ENCODE peak calls at places on chromosomes 13 and 19, in nine cellular contexts. One of them, this sample, is unnamed.

GRCh38 chr19:17530586-17530985 is 19.1 kb downstream of the PGLS start:
- DNase-seq in AG04450: no peak
- DNase-seq in foreskin fibroblast: no peak
- DNase-seq in psoas muscle: no peak
- DNase-seq in osteoblast: peak; percentile 53
- DNase-seq in HFFc6: no peak
- DNase-seq in fibroblast of mammary gland: no peak
- DNase-seq in endothelial cell: no peak
- DNase-seq in cardiac muscle cell: no peak
- DNase-seq in this sample: no peak

GRCh38 chr19:6481541-6482342 is at the start of gene DENND1C:
- DNase-seq in AG04450: no peak
- DNase-seq in foreskin fibroblast: no peak
- DNase-seq in psoas muscle: peak; percentile 36
- DNase-seq in osteoblast: peak; percentile 91
- DNase-seq in HFFc6: no peak
- DNase-seq in fibroblast of mammary gland: no peak
- DNase-seq in endothelial cell: peak; percentile 61
- DNase-seq in cardiac muscle cell: peak; percentile 54
- DNase-seq in this sample: peak; percentile 87

GRCh38 chr13:76516013-76516412 is 370.2 kb downstream of the KCTD12 start:
- DNase-seq in AG04450: peak; percentile 78
- DNase-seq in foreskin fibroblast: peak; percentile 95
- DNase-seq in psoas muscle: no peak
- DNase-seq in osteoblast: peak; percentile 73
- DNase-seq in HFFc6: peak; percentile 71
- DNase-seq in fibroblast of mammary gland: peak; percentile 89
- DNase-seq in endothelial cell: no peak
- DNase-seq in cardiac muscle cell: no peak
- DNase-seq in this sample: no peak

GRCh38 chr13:27053902-27054595 is 117.6 kb downstream of the USP12 start:
- DNase-seq in AG04450: peak; percentile 43
- DNase-seq in foreskin fibroblast: peak; percentile 92
- DNase-seq in psoas muscle: no peak
- DNase-seq in osteoblast: peak; percentile 91
- DNase-seq in HFFc6: peak; percentile 89
- DNase-seq in fibroblast of mammary gland: peak; percentile 87
- DNase-seq in endothelial cell: no peak
- DNase-seq in cardiac muscle cell: no peak
- DNase-seq in this sample: no peak

GRCh38 chr13:95480131-95480545 is 72.4 kb upstream of the CLDN10 start:
- DNase-seq in AG04450: no peak
- DNase-seq in foreskin fibroblast: no peak
- DNase-seq in psoas muscle: peak; percentile 20
- DNase-seq in osteoblast: no peak
- DNase-seq in HFFc6: no peak
- DNase-seq in fibroblast of mammary gland: peak; percentile 7
- DNase-seq in endothelial cell: no peak
- DNase-seq in cardiac muscle cell: no peak
- DNase-seq in this sample: peak; percentile 14

GRCh38 chr13:95455782-95456181 is 96.7 kb upstream of the CLDN10 start:
- DNase-seq in AG04450: no peak
- DNase-seq in foreskin fibroblast: no peak
- DNase-seq in psoas muscle: no peak
- DNase-seq in osteoblast: peak; percentile 25
- DNase-seq in HFFc6: no peak
- DNase-seq in fibroblast of mammary gland: no peak
- DNase-seq in endothelial cell: no peak
- DNase-seq in cardiac muscle cell: no peak
- DNase-seq in this sample: no peak

GRCh38 chr19:18059297-18059696 is 27.4 kb downstream of the IL12RB1 start:
- DNase-seq in AG04450: no peak
- DNase-seq in foreskin fibroblast: no peak
- DNase-seq in psoas muscle: no peak
- DNase-seq in osteoblast: no peak
- DNase-seq in HFFc6: no peak
- DNase-seq in fibroblast of mammary gland: no peak
- DNase-seq in endothelial cell: no peak
- DNase-seq in cardiac muscle cell: no peak
- DNase-seq in this sample: peak; percentile 16

GRCh38 chr13:38350114-38350617 is 515 bp downstream of the UFM1 start:
- DNase-seq in AG04450: no peak
- DNase-seq in foreskin fibroblast: peak; percentile 64
- DNase-seq in psoas muscle: peak; percentile 56
- DNase-seq in osteoblast: peak; percentile 62
- DNase-seq in HFFc6: peak; percentile 20
- DNase-seq in fibroblast of mammary gland: peak; percentile 53
- DNase-seq in endothelial cell: peak; percentile 61
- DNase-seq in cardiac muscle cell: peak; percentile 50
- DNase-seq in this sample: peak; percentile 78

GRCh38 chr19:55454787-55455243 is 6.6 kb downstream of the ISOC2 start:
- DNase-seq in AG04450: no peak
- DNase-seq in foreskin fibroblast: peak; percentile 74
- DNase-seq in psoas muscle: no peak
- DNase-seq in osteoblast: peak; percentile 98
- DNase-seq in HFFc6: peak; percentile 37
- DNase-seq in fibroblast of mammary gland: peak; percentile 43
- DNase-seq in endothelial cell: peak; percentile 71
- DNase-seq in cardiac muscle cell: peak; percentile 54
- DNase-seq in this sample: peak; percentile 67

GRCh38 chr13:40589285-40590109 is 76.9 kb downstream of the FOXO1 start:
- DNase-seq in AG04450: no peak
- DNase-seq in foreskin fibroblast: peak; percentile 78
- DNase-seq in psoas muscle: peak; percentile 42
- DNase-seq in osteoblast: peak; percentile 60
- DNase-seq in HFFc6: no peak
- DNase-seq in fibroblast of mammary gland: peak; percentile 83
- DNase-seq in endothelial cell: peak; percentile 51
- DNase-seq in cardiac muscle cell: peak; percentile 20
- DNase-seq in this sample: no peak

GRCh38 chr19:11247391-11247790 is 8.0 kb downstream of the ANGPTL8 start:
- DNase-seq in AG04450: no peak
- DNase-seq in foreskin fibroblast: no peak
- DNase-seq in psoas muscle: peak; percentile 75
- DNase-seq in osteoblast: peak; percentile 77
- DNase-seq in HFFc6: no peak
- DNase-seq in fibroblast of mammary gland: peak; percentile 40
- DNase-seq in endothelial cell: no peak
- DNase-seq in cardiac muscle cell: no peak
- DNase-seq in this sample: no peak

GRCh38 chr13:20340136-20340758 is 108.1 kb upstream of the GJB6 start:
- DNase-seq in AG04450: no peak
- DNase-seq in foreskin fibroblast: no peak
- DNase-seq in psoas muscle: no peak
- DNase-seq in osteoblast: no peak
- DNase-seq in HFFc6: no peak
- DNase-seq in fibroblast of mammary gland: no peak
- DNase-seq in endothelial cell: no peak
- DNase-seq in cardiac muscle cell: no peak
- DNase-seq in this sample: no peak

GRCh38 chr19:28977826-28978225 is 235.1 kb downstream of the UQCRFS1 start:
- DNase-seq in AG04450: no peak
- DNase-seq in foreskin fibroblast: no peak
- DNase-seq in psoas muscle: no peak
- DNase-seq in osteoblast: no peak
- DNase-seq in HFFc6: no peak
- DNase-seq in fibroblast of mammary gland: no peak
- DNase-seq in endothelial cell: peak; percentile 37
- DNase-seq in cardiac muscle cell: no peak
- DNase-seq in this sample: no peak

GRCh38 chr19:48835734-48836088 is 580 bp downstream of the HSD17B14 start:
- DNase-seq in AG04450: no peak
- DNase-seq in foreskin fibroblast: peak; percentile 90
- DNase-seq in psoas muscle: peak; percentile 95
- DNase-seq in osteoblast: peak; percentile 94
- DNase-seq in HFFc6: peak; percentile 70
- DNase-seq in fibroblast of mammary gland: peak; percentile 84
- DNase-seq in endothelial cell: peak; percentile 94
- DNase-seq in cardiac muscle cell: peak; percentile 94
- DNase-seq in this sample: peak; percentile 100
- TF ChIP-seq CTCF in AG04450: peak; percentile 92
- TF ChIP-seq CTCF in foreskin fibroblast: peak; percentile 88
- TF ChIP-seq CTCF in psoas muscle: peak; percentile 91
- TF ChIP-seq CTCF in osteoblast: peak; percentile 87
- TF ChIP-seq CTCF in HFFc6: peak; percentile 93
- TF ChIP-seq CTCF in fibroblast of mammary gland: peak; percentile 95
- TF ChIP-seq CTCF in endothelial cell: peak; percentile 69
- TF ChIP-seq CTCF in cardiac muscle cell: peak; percentile 88
- TF ChIP-seq CTCF in this sample: peak; percentile 70

GRCh38 chr13:105466376-105466775 is 1069.1 kb downstream of the EFNB2 start:
- DNase-seq in AG04450: no peak
- DNase-seq in foreskin fibroblast: no peak
- DNase-seq in psoas muscle: no peak
- DNase-seq in osteoblast: no peak
- DNase-seq in HFFc6: no peak
- DNase-seq in fibroblast of mammary gland: no peak
- DNase-seq in endothelial cell: no peak
- DNase-seq in cardiac muscle cell: no peak
- DNase-seq in this sample: no peak

GRCh38 chr13:105465745-105466144 is 1069.7 kb downstream of the EFNB2 start:
- DNase-seq in AG04450: no peak
- DNase-seq in foreskin fibroblast: no peak
- DNase-seq in psoas muscle: no peak
- DNase-seq in osteoblast: no peak
- DNase-seq in HFFc6: no peak
- DNase-seq in fibroblast of mammary gland: no peak
- DNase-seq in endothelial cell: no peak
- DNase-seq in cardiac muscle cell: no peak
- DNase-seq in this sample: no peak

GRCh38 chr13:105474983-105475382 is 1060.5 kb downstream of the EFNB2 start:
- DNase-seq in AG04450: no peak
- DNase-seq in foreskin fibroblast: no peak
- DNase-seq in psoas muscle: no peak
- DNase-seq in osteoblast: no peak
- DNase-seq in HFFc6: no peak
- DNase-seq in fibroblast of mammary gland: no peak
- DNase-seq in endothelial cell: no peak
- DNase-seq in cardiac muscle cell: peak; percentile 7
- DNase-seq in this sample: no peak

GRCh38 chr13:105471683-105472082 is 1063.8 kb downstream of the EFNB2 start:
- DNase-seq in AG04450: no peak
- DNase-seq in foreskin fibroblast: peak; percentile 33
- DNase-seq in psoas muscle: no peak
- DNase-seq in osteoblast: no peak
- DNase-seq in HFFc6: no peak
- DNase-seq in fibroblast of mammary gland: peak; percentile 2
- DNase-seq in endothelial cell: no peak
- DNase-seq in cardiac muscle cell: no peak
- DNase-seq in this sample: no peak
- TF ChIP-seq CTCF in AG04450: no peak
- TF ChIP-seq CTCF in foreskin fibroblast: no peak
- TF ChIP-seq CTCF in psoas muscle: no peak
- TF ChIP-seq CTCF in osteoblast: no peak
- TF ChIP-seq CTCF in HFFc6: no peak
- TF ChIP-seq CTCF in fibroblast of mammary gland: no peak
- TF ChIP-seq CTCF in endothelial cell: no peak
- TF ChIP-seq CTCF in cardiac muscle cell: no peak
- TF ChIP-seq CTCF in this sample: no peak

DNA sequence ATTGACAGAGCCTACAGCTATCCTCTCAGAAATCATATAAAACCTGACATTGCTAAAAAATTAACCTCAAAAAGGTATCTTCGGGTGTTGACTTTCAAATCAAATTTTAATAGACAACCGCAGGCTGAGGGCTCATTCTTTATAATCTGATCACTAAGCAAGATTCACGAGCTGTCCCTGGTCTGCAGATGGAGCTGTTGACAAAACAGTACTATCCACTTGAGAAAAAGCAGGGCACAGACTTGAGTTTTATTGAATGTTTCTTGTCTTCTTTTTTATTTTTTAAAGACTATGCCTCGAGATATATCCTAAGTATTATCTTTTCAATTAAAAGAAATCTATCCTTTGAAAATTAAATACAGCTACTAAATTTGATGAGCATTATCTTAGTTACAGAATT is 540.5 kb downstream of the PCDH9 start:
- DNase-seq in AG04450: no peak
- DNase-seq in foreskin fibroblast: peak; percentile 53
- DNase-seq in psoas muscle: no peak
- DNase-seq in osteoblast: no peak
- DNase-seq in HFFc6: peak; percentile 12
- DNase-seq in fibroblast of mammary gland: peak; percentile 37
- DNase-seq in endothelial cell: no peak
- DNase-seq in cardiac muscle cell: no peak
- DNase-seq in this sample: no peak
- TF ChIP-seq CTCF in AG04450: peak; percentile 47
- TF ChIP-seq CTCF in foreskin fibroblast: peak; percentile 28
- TF ChIP-seq CTCF in psoas muscle: no peak
- TF ChIP-seq CTCF in osteoblast: peak; percentile 32
- TF ChIP-seq CTCF in HFFc6: no peak
- TF ChIP-seq CTCF in fibroblast of mammary gland: peak; percentile 33
- TF ChIP-seq CTCF in endothelial cell: no peak
- TF ChIP-seq CTCF in cardiac muscle cell: peak; percentile 51
- TF ChIP-seq CTCF in this sample: no peak

GRCh38 chr19:33756177-33756576 is 40.5 kb upstream of the KCTD15 start:
- DNase-seq in AG04450: no peak
- DNase-seq in foreskin fibroblast: no peak
- DNase-seq in psoas muscle: no peak
- DNase-seq in osteoblast: peak; percentile 42
- DNase-seq in HFFc6: no peak
- DNase-seq in fibroblast of mammary gland: no peak
- DNase-seq in endothelial cell: no peak
- DNase-seq in cardiac muscle cell: no peak
- DNase-seq in this sample: no peak

GRCh38 chr19:33755314-33756020 is 41.2 kb upstream of the KCTD15 start:
- DNase-seq in AG04450: no peak
- DNase-seq in foreskin fibroblast: no peak
- DNase-seq in psoas muscle: no peak
- DNase-seq in osteoblast: peak; percentile 51
- DNase-seq in HFFc6: no peak
- DNase-seq in fibroblast of mammary gland: no peak
- DNase-seq in endothelial cell: no peak
- DNase-seq in cardiac muscle cell: no peak
- DNase-seq in this sample: no peak

GRCh38 chr19:33759356-33759755 is 37.3 kb upstream of the KCTD15 start:
- DNase-seq in AG04450: no peak
- DNase-seq in foreskin fibroblast: no peak
- DNase-seq in psoas muscle: no peak
- DNase-seq in osteoblast: peak; percentile 58
- DNase-seq in HFFc6: no peak
- DNase-seq in fibroblast of mammary gland: no peak
- DNase-seq in endothelial cell: no peak
- DNase-seq in cardiac muscle cell: no peak
- DNase-seq in this sample: no peak

GRCh38 chr19:33754361-33754760 is 42.3 kb upstream of the KCTD15 start:
- DNase-seq in AG04450: no peak
- DNase-seq in foreskin fibroblast: no peak
- DNase-seq in psoas muscle: no peak
- DNase-seq in osteoblast: peak; percentile 56
- DNase-seq in HFFc6: no peak
- DNase-seq in fibroblast of mammary gland: no peak
- DNase-seq in endothelial cell: no peak
- DNase-seq in cardiac muscle cell: no peak
- DNase-seq in this sample: no peak

DNA sequence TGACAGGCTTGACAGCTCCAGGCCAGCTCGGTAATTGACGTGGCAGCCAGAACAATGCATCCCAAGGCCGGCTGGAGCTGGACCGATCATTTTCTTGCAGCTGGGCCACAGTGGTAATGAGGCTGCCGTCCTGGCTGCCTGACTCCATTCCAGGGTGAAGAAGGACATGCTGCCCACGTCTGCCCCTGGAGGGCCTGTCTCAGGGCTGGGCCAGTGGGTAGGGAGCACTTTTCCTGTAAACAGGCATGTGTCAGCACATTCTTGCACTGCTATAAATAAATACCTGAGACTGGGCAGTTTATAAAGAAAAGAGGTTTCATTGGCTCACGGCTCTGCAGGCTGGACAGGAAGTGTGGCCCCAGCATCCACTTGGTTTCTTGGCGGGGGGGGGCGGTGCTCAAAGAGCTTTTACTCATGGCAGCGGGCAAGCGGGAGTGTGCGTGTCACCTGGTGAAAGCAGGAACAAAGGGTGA is 38.1 kb upstream of the KCTD15 start:
- DNase-seq in AG04450: no peak
- DNase-seq in foreskin fibroblast: no peak
- DNase-seq in psoas muscle: no peak
- DNase-seq in osteoblast: peak; percentile 68
- DNase-seq in HFFc6: no peak
- DNase-seq in fibroblast of mammary gland: no peak
- DNase-seq in endothelial cell: no peak
- DNase-seq in cardiac muscle cell: peak; percentile 26
- DNase-seq in this sample: no peak
- TF ChIP-seq CTCF in AG04450: no peak
- TF ChIP-seq CTCF in foreskin fibroblast: no peak
- TF ChIP-seq CTCF in psoas muscle: no peak
- TF ChIP-seq CTCF in osteoblast: no peak
- TF ChIP-seq CTCF in HFFc6: no peak
- TF ChIP-seq CTCF in fibroblast of mammary gland: no peak
- TF ChIP-seq CTCF in endothelial cell: no peak
- TF ChIP-seq CTCF in cardiac muscle cell: no peak
- TF ChIP-seq CTCF in this sample: no peak

This sample was measured in activated CD8-positive, alpha-beta T cell treated with anti-CD3 and anti-CD28 coated beads for 36 hours.